ENCODE peak calls at places on chromosomes 5 and 9, in four cellular contexts. S, E, Y and U are unnamed samples.

GRCh38 chr9:15268796-15269195 is 38.2 kb downstream of the TTC39B start:
- DNase-seq in S (no peak), E (no peak), Y (no peak), U (no peak)

GRCh38 chr9:97854696-97855485 is 1.9 kb downstream of the FOXE1 start:
- DNase-seq in S (no peak), E (no peak), Y (no peak), U (no peak)

GRCh38 chr5:82405618-82406199 is 127.6 kb upstream of the RPS23 start:
- DNase-seq in S (peak; percentile 63), E (no peak), Y (no peak), U (no peak)

GRCh38 chr5:54013556-54014157 is 296.7 kb downstream of the ARL15 start:
- DNase-seq in S (no peak), E (no peak), Y (peak; percentile 79), U (no peak)

GRCh38 chr9:33445389-33445881 is 2.0 kb downstream of the AQP3 start:
- DNase-seq in S (no peak), E (no peak), Y (no peak), U (no peak)

GRCh38 chr9:91188719-91189590 is 172.8 kb downstream of the AUH start:
- DNase-seq in S (no peak), E (no peak), Y (no peak), U (no peak)

GRCh38 chr5:142754031-142754430 is 16.1 kb upstream of the ARHGAP26 start:
- DNase-seq in S (no peak), E (no peak), Y (no peak), U (no peak)

GRCh38 chr9:108119530-108120113 is 630.1 kb upstream of the KLF4 start:
- DNase-seq in S (no peak), E (no peak), Y (no peak), U (no peak)

GRCh38 chr5:169861934-169862333 is 118.4 kb downstream of the INSYN2B start:
- DNase-seq in S (no peak), E (no peak), Y (no peak), U (no peak)

GRCh38 chr9:84701801-84702200 is 32.3 kb downstream of the NTRK2 start:
- DNase-seq in S (no peak), E (peak; percentile 77), Y (no peak), U (no peak)

GRCh38 chr9:111000202-111000601 is 38.1 kb downstream of the LPAR1 start:
- DNase-seq in S (no peak), E (no peak), Y (no peak), U (no peak)

GRCh38 chr9:104879555-104880318 is 48.2 kb downstream of the ABCA1 start:
- DNase-seq in S (no peak), E (no peak), Y (no peak), U (no peak)

GRCh38 chr5:132961887-132962286 is 1.5 kb downstream of the AFF4 start:
- DNase-seq in S (no peak), E (no peak), Y (peak; percentile 41), U (no peak)

GRCh38 chr5:58019614-58020013 is 440.3 kb downstream of the PLK2 start:
- DNase-seq in S (no peak), E (no peak), Y (peak; percentile 8), U (no peak)

GRCh38 chr5:111950660-111951059 is 193.7 kb upstream of the NREP start:
- DNase-seq in S (no peak), E (no peak), Y (no peak), U (no peak)

GRCh38 chr9:134463293-134463692 is 137.0 kb downstream of the RXRA start:
- DNase-seq in S (no peak), E (no peak), Y (no peak), U (no peak)

GRCh38 chr9:110148384-110148783 is 59.6 kb downstream of the C9orf152 start:
- DNase-seq in S (no peak), E (no peak), Y (no peak), U (no peak)

GRCh38 chr5:141513021-141513626 is 24.2 kb downstream of the PCDHGC5 start:
- DNase-seq in S (no peak), E (no peak), Y (no peak), U (peak; percentile 51)

GRCh38 chr9:101449071-101449721 is 13.6 kb upstream of the ALDOB start:
- DNase-seq in S (no peak), E (no peak), Y (peak; percentile 86), U (peak; percentile 91)

GRCh38 chr9:88988796-88989641 is 2.2 kb upstream of the S1PR3 start:
- DNase-seq in S (no peak), E (no peak), Y (no peak), U (no peak)

GRCh38 chr9:96619491-96620154 is at the start of gene CDC14B:
- DNase-seq in S (peak; percentile 92), E (no peak), Y (peak; percentile 92), U (peak; percentile 96)

GRCh38 chr5:52783226-52783959 is 4.3 kb upstream of the ITGA1 start:
- DNase-seq in S (no peak), E (no peak), Y (no peak), U (no peak)

GRCh38 chr5:168553377-168554130 is 24.4 kb downstream of the FBLL1 start:
- DNase-seq in S (no peak), E (no peak), Y (no peak), U (no peak)

GRCh38 chr5:132090107-132090506 is 16.5 kb downstream of the CSF2 start:
- DNase-seq in S (no peak), E (no peak), Y (peak; percentile 49), U (no peak)

GRCh38 chr5:42949348-42950090 is 90.6 kb downstream of the ANXA2R start:
- DNase-seq in S (peak; percentile 76), E (peak; percentile 32), Y (no peak), U (no peak)

GRCh38 chr5:83576341-83576740 is 104.8 kb downstream of the VCAN start:
- DNase-seq in S (no peak), E (no peak), Y (no peak), U (no peak)

GRCh38 chr9:121604242-121604641 is 47.2 kb upstream of the DAB2IP start:
- DNase-seq in S (peak; percentile 82), E (no peak), Y (peak; percentile 3), U (no peak)

GRCh38 chr9:131528186-131528585 is 2.9 kb downstream of the UCK1 start:
- DNase-seq in S (no peak), E (no peak), Y (no peak), U (no peak)

GRCh38 chr9:111301195-111301594 is 28.8 kb downstream of the OR2K2 start:
- DNase-seq in S (no peak), E (no peak), Y (no peak), U (no peak)

GRCh38 chr5:166367391-166367790 is 1924.1 kb upstream of the WWC1 start:
- DNase-seq in S (no peak), E (no peak), Y (no peak), U (no peak)

GRCh38 chr5:122492675-122493074 is 180.6 kb downstream of the SNCAIP start:
- DNase-seq in S (no peak), E (no peak), Y (peak; percentile 25), U (no peak)

GRCh38 chr5:114473541-114473940 is 111.7 kb downstream of the KCNN2 start:
- DNase-seq in S (no peak), E (no peak), Y (no peak), U (no peak)

GRCh38 chr5:1444361-1445189 is 665 bp downstream of the SLC6A3 start:
- DNase-seq in S (no peak), E (no peak), Y (no peak), U (peak; percentile 24)

GRCh38 chr9:34744295-34745221 is 34.6 kb upstream of the CCL21 start:
- DNase-seq in S (no peak), E (no peak), Y (no peak), U (no peak)

GRCh38 chr5:176743136-176743827 is 67.1 kb upstream of the UNC5A start:
- DNase-seq in S (no peak), E (no peak), Y (no peak), U (peak; percentile 61)

GRCh38 chr5:19902316-19902934 is 85.6 kb downstream of the CDH18 start:
- DNase-seq in S (no peak), E (no peak), Y (no peak), U (peak; percentile 18)

GRCh38 chr9:93244510-93245436 is 60.8 kb downstream of the WNK2 start:
- DNase-seq in S (no peak), E (no peak), Y (no peak), U (no peak)
- TF ChIP-seq NR2C2 in S (no peak), E (no peak), Y (no peak), U (no peak)

DNA sequence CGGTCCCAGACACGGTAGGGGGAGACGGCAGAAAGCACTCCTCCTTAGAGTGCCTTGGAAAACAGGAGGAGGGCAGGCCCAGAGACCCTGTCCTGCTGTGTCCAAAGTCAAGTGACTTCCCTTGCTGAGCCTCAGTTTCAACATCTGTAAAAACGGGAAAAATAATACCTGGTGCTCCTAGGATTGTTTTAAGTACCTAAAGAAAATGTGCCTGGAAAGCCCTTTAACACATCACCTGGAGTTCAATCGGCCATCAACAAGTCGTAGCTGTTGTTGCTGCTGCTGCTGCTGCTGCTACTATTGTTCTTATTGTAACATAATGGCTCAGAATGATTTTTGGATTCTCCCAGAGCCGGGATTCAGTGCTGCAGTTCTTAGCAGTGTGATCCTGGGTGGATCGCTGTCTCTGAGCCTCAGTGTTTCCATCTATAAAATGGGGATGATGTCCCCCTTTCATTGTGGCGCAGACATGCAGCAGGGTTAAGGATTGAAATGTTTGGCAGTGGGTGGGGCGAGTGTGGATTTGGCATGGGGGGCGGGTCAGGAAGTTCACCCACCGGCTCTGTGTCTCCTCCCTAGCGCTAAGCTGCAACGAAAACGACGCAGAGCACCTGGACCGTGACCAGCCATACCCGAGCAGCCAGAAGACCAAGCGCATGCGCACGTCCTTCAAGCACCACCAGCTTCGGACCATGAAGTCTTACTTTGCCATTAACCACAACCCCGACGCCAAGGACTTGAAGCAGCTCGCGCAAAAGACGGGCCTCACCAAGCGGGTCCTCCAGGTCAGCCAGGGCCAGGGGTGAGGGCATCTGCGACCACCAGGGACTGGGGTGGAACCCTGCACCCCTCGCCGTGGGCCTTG is 9.2 kb downstream of the LHX2 start:
- DNase-seq in S (no peak), E (no peak), Y (no peak), U (peak; percentile 52)
- TF ChIP-seq ETV6 in S (no peak), E (no peak), Y (no peak), U (no peak)

GRCh38 chr9:27569406-27569805 is 3.9 kb downstream of the C9orf72 start:
- DNase-seq in S (peak; percentile 86), E (no peak), Y (no peak), U (no peak)

GRCh38 chr9:27572036-27572435 is 1.2 kb downstream of the C9orf72 start:
- DNase-seq in S (no peak), E (no peak), Y (no peak), U (no peak)

GRCh38 chr9:27572918-27573698 is at the start of gene C9orf72:
- DNase-seq in S (peak; percentile 27), E (no peak), Y (peak; percentile 55), U (peak; percentile 75)

GRCh38 chr9:27573699-27574265 is 501 bp upstream of the C9orf72 start:
- DNase-seq in S (peak; percentile 95), E (peak; percentile 98), Y (peak; percentile 92), U (peak; percentile 92)

DNA sequence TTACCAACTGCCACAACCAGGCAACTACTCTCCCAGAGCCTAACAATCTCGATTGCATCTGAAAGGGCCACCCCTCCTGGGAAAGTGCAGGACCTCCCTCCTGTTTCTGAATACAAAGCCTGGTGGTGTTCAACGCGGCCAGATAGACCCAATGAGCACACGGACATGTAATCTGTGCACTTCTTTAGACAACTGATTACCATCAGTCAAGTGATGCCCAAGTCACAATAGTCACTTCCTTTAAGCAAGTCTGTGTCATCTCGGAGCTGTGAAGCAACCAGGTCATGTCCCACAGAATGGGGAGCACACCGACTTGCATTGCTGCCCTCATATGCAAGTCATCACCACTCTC is 739 bp downstream of the C9orf72 start:
- DNase-seq in S (peak; percentile 30), E (no peak), Y (peak; percentile 32), U (no peak)
- TF ChIP-seq ATF3 in S (no peak), E (no peak), Y (no peak), U (no peak)

GRCh38 chr5:63025679-63026078 is 447.1 kb downstream of the LRRC70 start:
- DNase-seq in S (no peak), E (no peak), Y (no peak), U (no peak)
- TF ChIP-seq NR2C2 in S (no peak), E (no peak), Y (no peak), U (no peak)